ENCODE peak calls at places on chromosomes 4 and X, in nine cellular contexts. P, C, R, A, G, D, N, H and E are unnamed samples.

GRCh38 chr4:88759039-88759631 is 61.5 kb upstream of the NAP1L5 start:
- DNase-seq in R (peak; percentile 31), A (no peak), C (no peak), D (no peak), N (peak; percentile 60), G (no peak), P (peak; percentile 88), H (peak; percentile 69), E (no peak)

GRCh38 chrX:104660092-104660491 is 94.1 kb downstream of the IL1RAPL2 start:
- DNase-seq in H (no peak), P (no peak), D (no peak), C (no peak), N (no peak), R (no peak), A (no peak), G (no peak), E (no peak)

GRCh38 chr4:183080372-183081115 is 18.5 kb upstream of the WWC2 start:
- DNase-seq in A (no peak), C (no peak), G (no peak), P (no peak), R (no peak), N (no peak), D (no peak), H (no peak), E (no peak)

GRCh38 chrX:118240359-118240758 is 105.5 kb upstream of the WDR44 start:
- DNase-seq in C (no peak), A (no peak), H (no peak), P (peak; percentile 57), R (no peak), G (no peak), N (no peak), D (no peak), E (no peak)

GRCh38 chrX:76520273-76521054 is 93.0 kb downstream of the MAGEE1 start:
- DNase-seq in R (no peak), N (no peak), P (no peak), G (no peak), A (no peak), C (no peak), H (no peak), D (no peak), E (no peak)

GRCh38 chr4:4361883-4362282 is 25.0 kb upstream of the NSG1 start:
- DNase-seq in H (no peak), A (no peak), C (no peak), D (no peak), P (no peak), N (no peak), G (no peak), R (no peak), E (no peak)

GRCh38 chr4:178296669-178297068 is 854.4 kb upstream of the AGA start:
- DNase-seq in N (peak; percentile 27), A (no peak), H (peak; percentile 67), R (no peak), G (no peak), P (no peak), D (no peak), C (no peak), E (no peak)

GRCh38 chrX:68833448-68833805 is 4.6 kb downstream of the EFNB1 start:
- DNase-seq in P (no peak), A (peak; percentile 42), G (no peak), C (no peak), H (no peak), D (no peak), R (no peak), N (no peak), E (no peak)

GRCh38 chr4:77820836-77821561 is 1.8 kb upstream of the CNOT6L start:
- DNase-seq in P (peak; percentile 37), D (no peak), R (no peak), N (no peak), C (no peak), G (no peak), A (no peak), H (no peak), E (no peak)

GRCh38 chr4:54225671-54226398 is 3.3 kb upstream of the PDGFRA start:
- DNase-seq in R (no peak), D (no peak), C (no peak), G (peak; percentile 9), H (peak; percentile 71), N (peak; percentile 61), P (peak; percentile 34), A (no peak), E (no peak)

GRCh38 chr4:184962125-184962638 is 56.1 kb upstream of the HELT start:
- DNase-seq in P (no peak), D (no peak), N (no peak), R (no peak), H (no peak), A (no peak), G (no peak), C (no peak), E (no peak)

GRCh38 chrX:53587795-53588194 is 98.7 kb downstream of the HUWE1 start:
- DNase-seq in C (no peak), H (no peak), N (no peak), D (no peak), A (no peak), G (no peak), P (no peak), R (peak; percentile 8), E (no peak)

GRCh38 chr4:82898322-82899243 is 2.0 kb upstream of the THAP9 start:
- DNase-seq in C (no peak), H (no peak), A (no peak), P (peak; percentile 82), G (no peak), R (peak; percentile 92), D (peak; percentile 10), N (peak; percentile 36), E (no peak)
- H3K4me1 ChIP-seq in C (peaks cover 29% of the 10 kb centered on the region), H (peaks cover 10% of the 10 kb centered on the region), A (peaks cover 33% of the 10 kb centered on the region), P (peaks cover 2% of the 10 kb centered on the region), G (peaks cover 7% of the 10 kb centered on the region), R (peaks cover 14% of the 10 kb centered on the region), D (peaks cover 28% of the 10 kb centered on the region), N (no peaks in the 10 kb centered on the region), E (peaks cover 4% of the 10 kb centered on the region)

DNA sequence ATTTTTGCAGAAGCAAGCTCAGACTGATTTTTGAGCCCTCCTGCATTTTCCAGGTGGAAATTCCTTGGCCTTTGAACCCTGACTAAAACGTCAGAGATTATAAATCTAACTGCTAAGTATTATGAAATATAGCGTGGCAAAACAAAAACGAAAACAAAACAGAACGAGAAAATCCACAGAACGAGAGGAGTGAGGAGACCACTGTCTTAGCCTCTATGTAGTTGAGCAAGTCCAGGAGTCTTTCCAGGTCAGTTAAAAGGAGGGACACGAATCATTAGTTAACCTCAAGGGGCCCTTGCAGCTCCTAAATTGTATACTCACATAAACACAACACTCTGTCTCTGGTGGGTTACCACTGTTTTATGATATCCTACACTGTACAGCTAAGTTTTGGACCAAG is 80.2 kb downstream of the SYNPO2 start:
- DNase-seq in N (no peak), G (no peak), D (no peak), P (peak; percentile 3), A (no peak), C (no peak), H (no peak), R (no peak), E (no peak)
- H3K4me1 ChIP-seq in N (no peaks in the 10 kb centered on the region), G (peaks cover 16% of the 10 kb centered on the region), D (peaks cover 3% of the 10 kb centered on the region), P (peaks cover 20% of the 10 kb centered on the region), A (peaks cover 55% of the 10 kb centered on the region), C (peaks cover 18% of the 10 kb centered on the region), H (no peaks in the 10 kb centered on the region), R (peaks cover 25% of the 10 kb centered on the region), E (no peaks in the 10 kb centered on the region)

DNA sequence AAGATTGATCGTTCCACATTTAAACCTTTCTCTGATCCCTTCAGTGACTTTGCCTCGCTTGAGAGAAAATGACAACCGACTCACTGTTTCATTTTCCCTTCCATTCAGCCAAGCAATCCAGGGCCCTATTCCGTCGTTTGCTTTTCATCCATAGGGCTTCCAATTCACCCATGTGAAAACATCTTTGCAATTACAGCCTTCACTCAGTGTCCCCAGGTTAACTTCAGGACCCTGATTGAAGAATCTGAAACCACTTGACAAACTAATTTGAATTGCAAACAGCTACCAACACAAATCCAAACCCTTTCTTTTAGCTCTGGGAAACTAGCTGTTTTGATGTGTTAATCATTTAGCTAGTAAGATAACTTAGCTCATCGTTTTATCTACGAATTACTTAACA is 120.2 kb upstream of the FAM9C start:
- DNase-seq in R (no peak), D (no peak), G (no peak), C (no peak), N (peak; percentile 67), H (peak; percentile 57), P (no peak), A (no peak), E (no peak)
- H3K4me1 ChIP-seq in R (peaks cover 5% of the 10 kb centered on the region), D (peaks cover 13% of the 10 kb centered on the region), G (peaks cover 19% of the 10 kb centered on the region), C (peaks cover 17% of the 10 kb centered on the region), N (no peaks in the 10 kb centered on the region), H (peaks cover 5% of the 10 kb centered on the region), P (no peaks in the 10 kb centered on the region), A (peaks cover 26% of the 10 kb centered on the region), E (no peaks in the 10 kb centered on the region)

DNA sequence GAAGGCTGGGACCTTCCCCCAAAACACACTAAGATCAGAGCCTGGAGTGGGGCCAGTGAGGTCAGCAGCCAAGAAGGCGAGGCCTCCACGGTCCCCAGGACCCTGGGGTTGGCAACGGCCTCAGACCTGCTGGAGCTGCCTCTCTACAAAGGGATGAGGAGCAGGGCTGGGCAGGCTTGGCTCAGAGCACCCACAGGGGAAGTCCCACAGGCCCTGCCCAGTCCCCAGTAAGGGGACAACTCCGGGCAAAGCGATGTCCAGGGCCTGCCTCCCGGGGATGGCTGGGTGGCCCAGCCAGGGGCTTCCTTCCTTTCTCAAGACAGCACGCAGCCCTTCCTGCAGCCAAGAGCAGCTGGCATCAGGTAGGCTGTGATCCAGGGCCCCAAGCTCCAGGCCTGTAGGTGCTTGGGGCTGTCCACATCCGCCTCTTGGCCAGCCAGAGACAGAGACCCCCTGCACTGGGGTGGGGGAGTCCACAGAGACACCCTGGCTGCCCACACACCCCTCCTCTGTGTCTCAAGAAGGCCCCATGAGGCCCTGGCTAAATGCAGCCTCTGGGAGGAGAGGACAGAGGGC is 5.7 kb downstream of the MXD4 start:
- DNase-seq in R (no peak), A (peak; percentile 66), H (no peak), P (no peak), N (no peak), D (no peak), G (no peak), C (peak; percentile 66), E (peak; percentile 35)
- H3K4me1 ChIP-seq in R (peaks cover 24% of the 10 kb centered on the region), A (peaks cover 75% of the 10 kb centered on the region), H (peaks cover 10% of the 10 kb centered on the region), P (peaks cover 11% of the 10 kb centered on the region), N (no peaks in the 10 kb centered on the region), D (peaks cover 6% of the 10 kb centered on the region), G (peaks cover 5% of the 10 kb centered on the region), C (peaks cover 59% of the 10 kb centered on the region), E (peaks cover 29% of the 10 kb centered on the region)